ENCODE peak calls at places on chromosomes 11 and 22, in ten cellular contexts. E, Q, U, K, B, I, H, S, D and R are unnamed samples.

GRCh38 chr22:50157976-50158375 is 12.6 kb upstream of the PANX2 start:
- DNase-seq in D (no peak), U (no peak), H (no peak), B (no peak), S (no peak), I (no peak), K (no peak), Q (peak), E (no peak), R (no peak)

GRCh38 chr11:114280696-114281095 is 15.5 kb upstream of the NNMT start:
- DNase-seq in Q (peak), H (no peak), K (no peak), B (peak), I (no peak), D (peak), E (peak), S (peak), U (peak), R (peak)

GRCh38 chr22:37492428-37493344 is 6.5 kb upstream of the MFNG start:
- DNase-seq in I (peak), U (peak), K (peak), Q (no peak), H (peak), D (no peak), B (peak), S (peak), E (peak), R (peak)

GRCh38 chr22:28893810-28894209 is 10.4 kb downstream of the ZNRF3 start:
- DNase-seq in B (no peak), S (no peak), H (no peak), I (no peak), E (no peak), D (no peak), K (peak), U (no peak), Q (no peak), R (no peak)

GRCh38 chr22:50524664-50525103 is 714 bp downstream of the SCO2 start:
- DNase-seq in I (no peak), Q (no peak), K (no peak), D (no peak), S (no peak), B (no peak), U (no peak), H (no peak), E (no peak), R (no peak)

GRCh38 chr22:46086577-46087335 is 63.6 kb upstream of the PPARA start:
- DNase-seq in I (no peak), B (peak), H (no peak), U (no peak), Q (no peak), D (peak), K (no peak), E (no peak), S (no peak), R (no peak)

GRCh38 chr11:104899226-104899625 is 966 bp upstream of the CASP12 start:
- DNase-seq in E (no peak), D (no peak), Q (no peak), H (no peak), S (no peak), B (no peak), I (no peak), K (no peak), U (no peak), R (no peak)

GRCh38 chr22:27637604-27638003 is 164.0 kb downstream of the MN1 start:
- DNase-seq in B (peak), U (no peak), I (no peak), K (no peak), D (no peak), H (no peak), E (no peak), S (no peak), Q (no peak), R (no peak)

GRCh38 chr22:44248926-44249325 is 63.8 kb downstream of the SHISAL1 start:
- DNase-seq in U (peak), H (no peak), Q (no peak), I (no peak), E (no peak), K (no peak), B (no peak), S (no peak), D (no peak), R (no peak)

GRCh38 chr11:64229090-64229958 is 1.0 kb upstream of the DNAJC4 start:
- DNase-seq in H (no peak), K (no peak), U (no peak), Q (no peak), B (no peak), E (no peak), D (peak), S (no peak), I (no peak), R (no peak)

GRCh38 chr11:20131744-20132666 is 28.3 kb downstream of the DBX1 start:
- DNase-seq in H (peak), S (peak), B (peak), D (peak), E (peak), Q (peak), U (peak), K (peak), I (peak), R (peak)

GRCh38 chr11:117128289-117128688 is 15.8 kb upstream of the PAFAH1B2 start:
- DNase-seq in S (no peak), E (no peak), U (no peak), Q (no peak), H (no peak), I (no peak), D (no peak), B (no peak), K (no peak), R (no peak)

GRCh38 chr11:44623716-44624491 is 58.4 kb downstream of the CD82 start:
- DNase-seq in E (no peak), U (no peak), Q (peak), H (no peak), K (no peak), B (no peak), I (peak), D (peak), S (peak), R (no peak)

GRCh38 chr22:45529966-45530575 is 27.4 kb downstream of the FBLN1 start:
- DNase-seq in I (no peak), H (no peak), D (no peak), E (no peak), B (peak), Q (no peak), S (no peak), U (no peak), K (no peak), R (no peak)

GRCh38 chr11:133784359-133784758 is 61.0 kb downstream of the SPATA19 start:
- DNase-seq in D (no peak), Q (no peak), S (no peak), I (no peak), K (no peak), H (no peak), B (no peak), E (no peak), U (no peak), R (no peak)

GRCh38 chr11:117303101-117303500 is 12.0 kb downstream of the BACE1-AS start:
- DNase-seq in E (no peak), K (no peak), Q (no peak), B (no peak), U (no peak), I (no peak), D (no peak), H (no peak), S (no peak), R (no peak)

GRCh38 chr11:35427158-35427557 is 7.8 kb upstream of the SLC1A2 start:
- DNase-seq in D (no peak), I (no peak), Q (no peak), U (no peak), E (no peak), S (no peak), H (no peak), B (peak), K (no peak), R (no peak)

GRCh38 chr11:2202071-2202899 is 30.7 kb upstream of the TH start:
- DNase-seq in K (no peak), D (no peak), I (no peak), E (no peak), S (no peak), H (no peak), Q (peak), B (no peak), U (no peak), R (no peak)

GRCh38 chr11:1570896-1571759 is 943 bp downstream of the DUSP8 start:
- DNase-seq in K (no peak), Q (no peak), B (no peak), S (peak), D (no peak), H (no peak), I (no peak), U (no peak), E (peak), R (no peak)

GRCh38 chr11:76744186-76745058 is 38.7 kb upstream of the TSKU start:
- DNase-seq in D (no peak), K (no peak), S (no peak), I (no peak), E (no peak), H (no peak), B (peak), Q (no peak), U (no peak), R (no peak)

GRCh38 chr11:69674267-69674885 is 777 bp downstream of the LTO1 start:
- DNase-seq in Q (no peak), H (no peak), S (peak), E (no peak), U (peak), I (no peak), B (peak), K (no peak), D (peak), R (no peak)

GRCh38 chr11:128687321-128687720 is 6.6 kb upstream of the FLI1 start:
- DNase-seq in U (no peak), I (no peak), H (no peak), D (peak), E (peak), K (peak), S (peak), B (no peak), Q (no peak), R (no peak)